ENCODE peak calls at places on chromosomes 4 and X, in five cellular contexts. R, L, T, E and G are unnamed samples.

GRCh38 chr4:1628892-1629703 is 55.0 kb downstream of the FAM53A start:
- DNase-seq in T (peak; percentile 78), E (peak; percentile 17), R (peak; percentile 56), L (peak; percentile 49), G (peak; percentile 8)

GRCh38 chrX:68133181-68133580 is 300.1 kb downstream of the OPHN1 start:
- DNase-seq in R (no peak), L (no peak), E (no peak), T (no peak), G (no peak)

GRCh38 chrX:123464709-123465108 is 268.1 kb downstream of the THOC2 start:
- DNase-seq in R (no peak), T (no peak), L (no peak), E (no peak), G (no peak)

GRCh38 chr4:158020175-158020574 is 152.7 kb downstream of the GASK1B start:
- DNase-seq in T (no peak), L (peak; percentile 91), E (peak; percentile 82), R (no peak), G (no peak)

GRCh38 chr4:159946983-159947645 is 844.2 kb downstream of the RAPGEF2 start:
- DNase-seq in T (no peak), E (peak; percentile 62), R (no peak), L (peak; percentile 75), G (peak; percentile 62)

GRCh38 chr4:123588631-123589223 is 192.1 kb downstream of the SPRY1 start:
- DNase-seq in T (no peak), R (no peak), E (peak; percentile 88), L (peak; percentile 25), G (no peak)

GRCh38 chr4:150176559-150176958 is 98.3 kb downstream of the DCLK2 start:
- DNase-seq in L (peak; percentile 62), E (peak; percentile 66), R (no peak), T (no peak), G (no peak)

GRCh38 chr4:11769425-11769824 is 340.7 kb upstream of the HS3ST1 start:
- DNase-seq in R (no peak), E (no peak), T (no peak), L (peak; percentile 88), G (no peak)

GRCh38 chr4:182978152-182978827 is 61.1 kb upstream of the DCTD start:
- DNase-seq in T (no peak), E (peak; percentile 67), R (no peak), L (peak; percentile 53), G (no peak)

GRCh38 chr4:148831945-148832344 is 389.7 kb upstream of the NR3C2 start:
- DNase-seq in E (peak; percentile 95), L (peak; percentile 91), R (no peak), T (no peak), G (no peak)

GRCh38 chr4:75919914-75920313 is 17.7 kb upstream of the PPEF2 start:
- DNase-seq in E (no peak), L (peak; percentile 70), T (no peak), R (no peak), G (no peak)

GRCh38 chr4:13092702-13093101 is 391.4 kb downstream of the RAB28 start:
- DNase-seq in L (no peak), R (no peak), E (no peak), T (no peak), G (no peak)

GRCh38 chr4:24211821-24212220 is 322.0 kb upstream of the PPARGC1A start:
- DNase-seq in L (no peak), T (no peak), E (no peak), R (no peak), G (peak; percentile 4)

GRCh38 chr4:170672571-170672970 is 582.8 kb upstream of the AADAT start:
- DNase-seq in L (peak; percentile 47), R (no peak), E (peak; percentile 23), T (no peak), G (no peak)

GRCh38 chr4:95141376-95141775 is 383.6 kb downstream of the BMPR1B start:
- DNase-seq in R (no peak), E (no peak), L (no peak), T (no peak), G (no peak)

GRCh38 chr4:158327525-158327924 is 117.2 kb downstream of the TMEM144 start:
- DNase-seq in L (no peak), E (peak; percentile 30), R (no peak), T (no peak), G (no peak)

GRCh38 chr4:100017627-100018310 is 67.7 kb upstream of the H2AZ1 start:
- DNase-seq in R (no peak), E (peak; percentile 82), T (no peak), L (no peak), G (no peak)

GRCh38 chrX:39782276-39782675 is 315.5 kb downstream of the BCOR start:
- DNase-seq in T (no peak), L (no peak), R (no peak), E (no peak), G (no peak)

GRCh38 chrX:68939868-68940267 is 111.0 kb downstream of the EFNB1 start:
- DNase-seq in T (no peak), R (no peak), E (no peak), L (no peak), G (no peak)